ENCODE peak calls at places on chromosomes 4 and X, in four cellular contexts. P is hypothalamus, W is mucosa of descending colon, O is Calu3. E is an unnamed sample.

GRCh38 chrX:15749642-15750610 is 11.9 kb downstream of the CA5B start:
- DNase-seq in P (peak), W (no peak), O (no peak), E (no peak)

GRCh38 chr4:101211146-101211553 is 136.2 kb downstream of the PPP3CA start:
- DNase-seq in P (no peak), W (no peak), O (no peak), E (no peak)

GRCh38 chr4:74768857-74769525 is 25.3 kb downstream of the BTC start:
- DNase-seq in P (no peak), W (no peak), O (peak), E (no peak)

GRCh38 chr4:76562851-76563803 is 128.1 kb downstream of the SHROOM3 start:
- DNase-seq in P (no peak), W (no peak), O (no peak), E (no peak)

GRCh38 chr4:88514557-88515511 is 8.7 kb downstream of the PYURF start:
- DNase-seq in P (no peak), W (no peak), O (no peak), E (no peak)

GRCh38 chrX:124507276-124507675 is 160.9 kb downstream of the SH2D1A start:
- DNase-seq in P (no peak), W (no peak), O (no peak), E (no peak)

GRCh38 chrX:46979340-46979739 is 67.1 kb downstream of the JADE3 start:
- DNase-seq in P (no peak), W (no peak), O (no peak), E (peak)

GRCh38 chr4:152810715-152811287 is 31.0 kb downstream of the ARFIP1 start:
- DNase-seq in P (no peak), W (no peak), O (no peak), E (no peak)

GRCh38 chr4:28256295-28256694 is 1395.7 kb downstream of the STIM2 start:
- DNase-seq in P (no peak), W (no peak), O (no peak), E (no peak)

GRCh38 chr4:182337366-182337765 is 94.2 kb downstream of the TENM3 start:
- DNase-seq in P (no peak), W (no peak), O (no peak), E (no peak)

GRCh38 chrX:78330540-78330939 is 3.1 kb upstream of the CYSLTR1 start:
- DNase-seq in P (no peak), W (no peak), O (no peak), E (no peak)

GRCh38 chr4:75678965-75679364 is 5.8 kb upstream of the G3BP2 start:
- DNase-seq in P (no peak), W (no peak), O (no peak), E (no peak)

GRCh38 chr4:140049924-140050681 is 103.9 kb downstream of the MAML3 start:
- DNase-seq in P (peak), W (no peak), O (no peak), E (peak)

GRCh38 chr4:38306482-38307071 is 346.4 kb downstream of the PTTG2 start:
- DNase-seq in P (no peak), W (no peak), O (no peak), E (no peak)